ENCODE peak calls at places on chromosomes 16 and 17, in eight cellular contexts. F, G, T, I, Y, P, B and X are unnamed samples.

GRCh38 chr16:85132456-85133289 is 20.4 kb upstream of the CIBAR2 start:
- DNase-seq in F (no peak), B (no peak), G (no peak), I (no peak), Y (no peak), T (no peak), P (peak; percentile 56), X (no peak)

GRCh38 chr17:10649602-10650001 is 7.5 kb downstream of the MYH3 start:
- DNase-seq in Y (no peak), B (no peak), P (no peak), G (no peak), F (no peak), T (no peak), I (no peak), X (no peak)

GRCh38 chr16:69880640-69881133 is 70.4 kb upstream of the CLEC18A start:
- DNase-seq in P (peak; percentile 81), G (no peak), T (no peak), B (no peak), I (no peak), F (no peak), Y (no peak), X (no peak)

GRCh38 chr17:82228842-82229685 is at the start of gene SLC16A3:
- DNase-seq in F (peak; percentile 78), G (peak; percentile 82), Y (no peak), T (no peak), P (peak; percentile 90), I (peak; percentile 83), B (peak; percentile 88), X (peak; percentile 63)

GRCh38 chr16:85461814-85462404 is 151.2 kb upstream of the GSE1 start:
- DNase-seq in T (peak; percentile 73), B (peak; percentile 93), F (no peak), I (no peak), P (peak; percentile 76), G (no peak), Y (peak; percentile 70), X (no peak)

GRCh38 chr17:40901981-40902862 is 17.2 kb upstream of the KRT20 start:
- DNase-seq in G (no peak), I (no peak), F (no peak), Y (no peak), T (no peak), P (peak; percentile 61), B (peak; percentile 64), X (peak; percentile 98)

GRCh38 chr16:81550412-81550768 is 105.8 kb downstream of the CMIP start:
- DNase-seq in B (no peak), Y (no peak), G (no peak), I (peak; percentile 29), P (no peak), F (no peak), T (no peak), X (peak; percentile 47)

GRCh38 chr17:61284746-61285145 is 114.9 kb upstream of the TBX2 start:
- DNase-seq in B (no peak), I (no peak), Y (no peak), F (no peak), P (no peak), T (no peak), G (no peak), X (no peak)

GRCh38 chr17:10824874-10825273 is 13.0 kb downstream of the PIRT start:
- DNase-seq in I (no peak), F (no peak), P (no peak), G (no peak), B (no peak), T (no peak), Y (no peak), X (no peak)

GRCh38 chr17:61689610-61690180 is 98.7 kb upstream of the NACA2 start:
- DNase-seq in G (no peak), B (no peak), I (no peak), Y (no peak), P (peak; percentile 5), T (no peak), F (no peak), X (no peak)

GRCh38 chr16:67104845-67105244 is 4.9 kb upstream of the PHAF1 start:
- DNase-seq in G (no peak), B (no peak), F (no peak), I (peak; percentile 33), Y (no peak), P (no peak), T (no peak), X (peak; percentile 12)

GRCh38 chr17:28384281-28385036 is 13.0 kb downstream of the SARM1 start:
- DNase-seq in G (peak; percentile 61), Y (no peak), T (peak; percentile 84), F (peak; percentile 57), P (peak; percentile 67), I (peak; percentile 88), B (peak; percentile 87), X (peak; percentile 92)

GRCh38 chr17:17872468-17873345 is 35.9 kb upstream of the SREBF1 start:
- DNase-seq in G (no peak), Y (no peak), F (no peak), T (no peak), I (no peak), P (no peak), B (peak; percentile 44), X (no peak)

GRCh38 chr17:63834431-63835166 is 7.1 kb upstream of the FTSJ3 start:
- DNase-seq in P (peak; percentile 95), Y (no peak), T (peak; percentile 51), I (peak; percentile 55), G (peak; percentile 78), F (no peak), B (peak; percentile 95), X (peak; percentile 74)

GRCh38 chr17:34570491-34570890 is 8.9 kb upstream of the TMEM132E start:
- DNase-seq in Y (no peak), T (no peak), G (no peak), F (no peak), I (no peak), P (peak; percentile 3), B (no peak), X (no peak)

GRCh38 chr17:50626037-50626574 is 8.6 kb upstream of the ABCC3 start:
- DNase-seq in Y (peak; percentile 88), I (peak; percentile 75), T (peak; percentile 61), P (peak; percentile 85), G (peak; percentile 87), F (peak; percentile 82), B (peak; percentile 98), X (peak; percentile 46)

GRCh38 chr17:76886395-76886794 is 18.2 kb downstream of the MGAT5B start:
- DNase-seq in B (no peak), P (no peak), F (no peak), T (no peak), Y (no peak), I (no peak), G (no peak), X (no peak)

GRCh38 chr16:15682105-15682570 is 32.1 kb downstream of the NDE1 start:
- DNase-seq in Y (no peak), I (no peak), F (no peak), P (peak; percentile 91), B (peak; percentile 83), T (no peak), G (no peak), X (peak; percentile 20)

GRCh38 chr17:42103221-42103954 is 5.1 kb upstream of the ZNF385C start:
- DNase-seq in Y (no peak), T (no peak), G (no peak), I (no peak), P (no peak), F (no peak), B (no peak), X (no peak)

GRCh38 chr17:82443465-82444283 is 6.9 kb downstream of the CYBC1 start:
- DNase-seq in G (no peak), F (no peak), T (no peak), B (no peak), Y (peak; percentile 89), I (no peak), P (no peak), X (no peak)

GRCh38 chr17:73402466-73402865 is 90.7 kb upstream of the CDC42EP4 start:
- DNase-seq in B (no peak), T (no peak), G (no peak), I (no peak), P (no peak), Y (no peak), F (no peak), X (no peak)

DNA sequence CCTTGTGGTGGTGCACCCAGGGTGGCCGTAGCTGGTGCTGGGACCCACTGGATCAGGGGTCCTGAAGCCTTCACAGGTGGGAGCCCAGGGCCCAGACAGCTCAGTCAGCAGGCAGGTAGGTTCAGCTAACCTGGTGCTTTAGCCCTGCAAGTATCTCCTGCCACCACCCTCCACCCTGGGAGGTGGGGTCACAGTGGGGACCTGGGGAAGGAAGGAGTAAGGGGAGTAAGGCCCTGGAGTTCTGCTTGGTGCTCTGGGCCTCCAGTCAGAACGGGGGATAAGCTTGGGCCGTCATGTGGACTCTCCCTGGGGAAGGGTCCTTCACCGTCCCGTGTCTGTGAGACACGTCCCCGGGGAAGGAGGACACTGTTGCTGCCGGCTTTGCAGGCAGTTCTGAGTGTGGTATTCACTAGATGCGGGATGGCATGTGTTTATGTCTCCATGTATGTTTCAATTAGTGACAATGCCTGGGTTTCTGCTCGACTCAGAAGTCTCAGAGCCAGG is 20.7 kb downstream of the SGSM2 start:
- DNase-seq in F (no peak), Y (no peak), B (no peak), G (no peak), P (no peak), T (no peak), I (no peak), X (no peak)
- H3K4me1 ChIP-seq in F (peaks cover 2% of the 10 kb centered on the region), Y (no peaks in the 10 kb centered on the region), B (no peaks in the 10 kb centered on the region), G (no peaks in the 10 kb centered on the region), P (peaks cover 7% of the 10 kb centered on the region), T (no peaks in the 10 kb centered on the region), I (no peaks in the 10 kb centered on the region), X (no peaks in the 10 kb centered on the region)

DNA sequence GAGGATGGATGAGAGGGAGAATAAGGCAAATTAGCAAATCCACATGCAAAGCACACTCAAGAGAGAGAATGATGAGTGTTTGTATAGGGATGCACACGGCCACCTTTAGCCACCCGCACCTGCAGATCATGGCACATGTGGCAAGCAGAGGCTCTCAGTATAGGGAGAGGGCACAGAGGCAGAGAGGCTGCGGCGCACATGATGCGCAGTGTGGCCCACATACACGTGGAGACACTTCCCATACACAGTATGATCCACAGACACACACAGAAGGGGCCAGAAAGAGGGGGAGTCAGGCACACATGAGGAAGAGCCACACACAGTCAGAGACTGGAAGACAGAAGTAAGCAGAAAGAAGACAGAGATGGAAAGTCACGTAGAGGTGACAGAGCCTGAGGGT is 6.5 kb upstream of the CHD3 start:
- DNase-seq in F (no peak), G (no peak), T (no peak), B (peak; percentile 37), P (no peak), I (no peak), Y (no peak), X (no peak)
- H3K4me1 ChIP-seq in F (peaks cover 43% of the 10 kb centered on the region), G (peaks cover 17% of the 10 kb centered on the region), T (peaks cover 3% of the 10 kb centered on the region), B (no peaks in the 10 kb centered on the region), P (peaks cover 13% of the 10 kb centered on the region), I (peaks cover 35% of the 10 kb centered on the region), Y (no peaks in the 10 kb centered on the region), X (peaks cover 2% of the 10 kb centered on the region)

GRCh38 chr16:87846705-87847466 is 22.4 kb downstream of the SLC7A5 start:
- DNase-seq in P (no peak), Y (no peak), G (no peak), F (no peak), I (no peak), B (no peak), T (no peak), X (no peak)
- H3K4me1 ChIP-seq in P (no peaks in the 10 kb centered on the region), Y (no peaks in the 10 kb centered on the region), G (peaks cover 72% of the 10 kb centered on the region), F (peaks cover 24% of the 10 kb centered on the region), I (no peaks in the 10 kb centered on the region), B (peaks cover 34% of the 10 kb centered on the region), T (no peaks in the 10 kb centered on the region), X (peaks cover 3% of the 10 kb centered on the region)

DNA sequence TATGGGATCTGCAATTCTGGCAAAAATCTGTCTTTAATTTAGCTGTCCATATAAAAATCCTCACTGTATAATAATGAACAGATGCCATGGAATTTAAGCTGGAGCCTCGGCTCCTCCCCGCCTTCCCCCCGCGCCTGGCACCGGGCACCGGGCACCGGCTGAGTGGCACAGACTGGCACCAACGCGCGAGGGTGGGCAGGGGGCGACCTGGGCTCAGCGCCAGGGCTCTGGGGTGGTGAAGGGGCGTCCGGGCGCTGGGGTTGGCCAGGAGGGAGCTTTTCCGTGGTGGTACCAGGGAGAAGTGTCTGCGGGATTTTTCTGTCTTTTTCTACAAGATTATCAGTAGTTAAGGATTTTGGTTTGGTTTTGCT is 9.1 kb downstream of the NEUROD2 start:
- DNase-seq in G (no peak), P (no peak), I (no peak), Y (no peak), B (peak; percentile 49), F (no peak), T (no peak), X (no peak)
- H3K4me1 ChIP-seq in G (peaks cover 13% of the 10 kb centered on the region), P (no peaks in the 10 kb centered on the region), I (peaks cover 7% of the 10 kb centered on the region), Y (no peaks in the 10 kb centered on the region), B (no peaks in the 10 kb centered on the region), F (peaks cover 38% of the 10 kb centered on the region), T (peaks cover 10% of the 10 kb centered on the region), X (peaks cover 2% of the 10 kb centered on the region)